ENCODE peak calls at places on chromosome 6, in nine cellular contexts. K is astrocyte of the cerebellum, T is lower leg skin, O is Peyer's patch, W is hepatocyte, M is breast epithelium, V is choroid plexus epithelial cell, N is esophagus muscularis mucosa, U is AG10803. P is an unnamed sample.

GRCh38 chr6:48213076-48213788 is 102.2 kb upstream of the PTCHD4 start:
- DNase-seq in K (no peak), T (no peak), O (no peak), W (no peak), M (no peak), V (no peak), N (no peak), U (no peak), P (no peak)

GRCh38 chr6:170174124-170174770 is 116.6 kb downstream of the DLL1 start:
- DNase-seq in K (no peak), T (peak), O (no peak), W (no peak), M (no peak), V (no peak), N (peak), U (no peak), P (no peak)

GRCh38 chr6:138012682-138013081 is 94.5 kb downstream of the PERP start:
- DNase-seq in K (no peak), T (no peak), O (no peak), W (no peak), M (no peak), V (no peak), N (peak), U (no peak), P (no peak)

GRCh38 chr6:13488015-13488895 is 855 bp upstream of the GFOD1 start:
- DNase-seq in K (no peak), T (peak), O (peak), W (peak), M (no peak), V (peak), N (no peak), U (peak), P (peak)

GRCh38 chr6:154450498-154450897 is 60.0 kb downstream of the CNKSR3 start:
- DNase-seq in K (no peak), T (no peak), O (no peak), W (no peak), M (no peak), V (no peak), N (no peak), U (no peak), P (no peak)

GRCh38 chr6:35177586-35177985 is 36.2 kb upstream of the SCUBE3 start:
- DNase-seq in K (no peak), T (peak), O (no peak), W (no peak), M (no peak), V (no peak), N (no peak), U (peak), P (peak)

GRCh38 chr6:17965397-17965796 is 22.0 kb downstream of the KIF13A start:
- DNase-seq in K (no peak), T (no peak), O (no peak), W (no peak), M (no peak), V (peak), N (no peak), U (peak), P (peak)

GRCh38 chr6:108658174-108658573 is 97.5 kb downstream of the FOXO3 start:
- DNase-seq in K (no peak), T (no peak), O (no peak), W (no peak), M (no peak), V (no peak), N (no peak), U (no peak), P (no peak)

GRCh38 chr6:98260382-98260781 is 574.0 kb upstream of the POU3F2 start:
- DNase-seq in K (no peak), T (no peak), O (no peak), W (no peak), M (no peak), V (no peak), N (no peak), U (no peak), P (no peak)

GRCh38 chr6:127900935-127901334 is at the start of gene THEMIS:
- DNase-seq in K (no peak), T (no peak), O (peak), W (no peak), M (no peak), V (no peak), N (no peak), U (no peak), P (no peak)

GRCh38 chr6:147506704-147507114 is 1.8 kb upstream of the SAMD5 start:
- DNase-seq in K (no peak), T (peak), O (no peak), W (peak), M (peak), V (peak), N (no peak), U (peak), P (peak)

GRCh38 chr6:37990762-37991525 is 171.4 kb downstream of the ZFAND3 start:
- DNase-seq in K (peak), T (no peak), O (no peak), W (peak), M (no peak), V (peak), N (no peak), U (peak), P (peak)

GRCh38 chr6:87012035-87012434 is 74.7 kb downstream of the HTR1E start:
- DNase-seq in K (no peak), T (no peak), O (no peak), W (no peak), M (no peak), V (no peak), N (no peak), U (no peak), P (no peak)

GRCh38 chr6:130365166-130366010 is 429 bp upstream of the TMEM200A start:
- DNase-seq in K (peak), T (peak), O (peak), W (peak), M (peak), V (peak), N (peak), U (peak), P (peak)

GRCh38 chr6:113381957-113382356 is 475.2 kb upstream of the MARCKS start:
- DNase-seq in K (peak), T (no peak), O (no peak), W (no peak), M (peak), V (peak), N (no peak), U (peak), P (peak)

GRCh38 chr6:113856571-113857564 is at the start of gene MARCKS:
- DNase-seq in K (peak), T (peak), O (peak), W (peak), M (peak), V (peak), N (no peak), U (peak), P (peak)

GRCh38 chr6:85460154-85460950 is 10.5 kb downstream of the NT5E start:
- DNase-seq in K (no peak), T (no peak), O (no peak), W (no peak), M (no peak), V (peak), N (no peak), U (no peak), P (peak)

GRCh38 chr6:111411978-111412574 is 70.9 kb downstream of the REV3L start:
- DNase-seq in K (no peak), T (no peak), O (no peak), W (no peak), M (no peak), V (no peak), N (no peak), U (no peak), P (no peak)

GRCh38 chr6:125220712-125221111 is 67.1 kb downstream of the TPD52L1 start:
- DNase-seq in K (no peak), T (no peak), O (no peak), W (peak), M (peak), V (no peak), N (no peak), U (peak), P (no peak)

GRCh38 chr6:26493258-26493657 is 6.8 kb upstream of the BTN1A1 start:
- DNase-seq in K (no peak), T (no peak), O (no peak), W (no peak), M (no peak), V (peak), N (no peak), U (peak), P (peak)

GRCh38 chr6:52546678-52547077 is 30.2 kb downstream of the TRAM2 start:
- DNase-seq in K (no peak), T (peak), O (no peak), W (no peak), M (no peak), V (no peak), N (no peak), U (no peak), P (no peak)

GRCh38 chr6:2949536-2950083 is 21.8 kb downstream of the SERPINB6 start:
- DNase-seq in K (no peak), T (peak), O (no peak), W (no peak), M (no peak), V (no peak), N (no peak), U (no peak), P (no peak)

GRCh38 chr6:45001663-45002062 is 326.5 kb upstream of the RUNX2 start:
- DNase-seq in K (no peak), T (no peak), O (no peak), W (no peak), M (no peak), V (no peak), N (no peak), U (peak), P (no peak)

GRCh38 chr6:7144810-7145209 is 37.0 kb downstream of the RREB1 start:
- DNase-seq in K (no peak), T (no peak), O (no peak), W (no peak), M (no peak), V (no peak), N (no peak), U (no peak), P (no peak)

GRCh38 chr6:154888896-154889295 is 106.2 kb upstream of the TIAM2 start:
- DNase-seq in K (no peak), T (no peak), O (no peak), W (no peak), M (no peak), V (no peak), N (peak), U (no peak), P (no peak)

DNA sequence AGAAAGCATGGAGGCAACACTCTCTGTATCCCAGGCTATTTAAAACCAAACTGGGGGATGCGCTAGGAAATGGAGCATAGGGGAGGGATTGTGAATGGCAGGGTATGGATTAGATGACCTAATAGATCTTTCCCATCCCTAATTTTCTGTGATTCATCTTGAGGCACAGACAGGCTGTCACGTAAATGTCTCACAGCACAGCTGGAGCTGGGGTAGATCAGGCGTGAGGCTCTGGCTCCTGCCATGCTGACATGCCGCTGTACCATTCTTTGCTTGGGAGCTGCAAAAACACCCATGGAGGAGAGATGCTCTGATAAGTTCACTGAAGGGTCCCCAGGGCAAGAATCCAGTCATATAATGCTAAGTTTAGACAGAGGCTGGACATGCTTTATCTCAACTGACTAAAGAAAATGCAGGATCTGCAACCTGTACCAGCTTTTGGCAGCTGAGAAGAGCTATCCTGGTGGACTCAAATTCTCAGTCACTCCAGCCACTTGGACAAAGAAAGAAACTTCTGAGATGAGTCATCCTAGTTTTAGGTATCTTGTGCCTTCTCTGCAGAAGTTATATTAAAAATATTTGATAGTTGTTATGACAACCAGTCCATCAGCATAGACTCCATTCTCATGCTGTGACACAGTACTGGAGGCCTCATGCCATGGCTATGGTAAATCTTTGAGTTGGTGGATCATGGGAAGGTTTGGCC is 185.1 kb upstream of the RAB32 start:
- DNase-seq in K (no peak), T (no peak), O (no peak), W (no peak), M (no peak), V (peak), N (no peak), U (peak), P (peak)
- H3K4me3 ChIP-seq in K (peak), T (no peak), O (no peak), W (no peak), M (no peak), V (peak), N (no peak), U (peak), P (no peak)

DNA sequence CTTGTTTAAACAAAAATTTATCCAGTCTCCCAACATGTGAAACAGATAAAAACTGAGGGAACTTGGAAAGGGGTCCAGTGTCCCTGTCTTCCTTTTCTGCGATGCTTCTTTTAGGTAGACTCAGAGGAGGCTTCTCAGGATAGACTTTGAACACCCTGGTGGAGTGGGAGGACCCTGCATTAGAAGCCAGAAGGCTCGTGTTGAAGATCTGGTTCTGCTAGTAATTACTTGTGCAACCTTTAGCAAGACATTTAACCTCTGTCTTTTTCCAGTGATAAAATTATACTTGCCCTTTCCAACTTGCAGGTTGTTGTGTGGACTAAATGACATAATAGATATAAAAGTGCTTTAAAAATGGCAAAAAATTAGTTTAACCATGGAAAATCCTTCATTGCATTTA is 67.1 kb upstream of the PREP start:
- DNase-seq in K (no peak), T (no peak), O (no peak), W (peak), M (no peak), V (no peak), N (no peak), U (no peak), P (no peak)
- TF ChIP-seq CTCF in K (no peak), T (no peak), O (no peak), W (no peak), M (no peak), V (no peak), N (no peak), U (no peak), P (no peak)

GRCh38 chr6:31579546-31580445 is 2.4 kb downstream of the LTB start:
- DNase-seq in K (no peak), T (peak), O (no peak), W (no peak), M (no peak), V (no peak), N (no peak), U (no peak), P (no peak)
- H3K4me3 ChIP-seq in K (no peak), T (no peak), O (peak), W (no peak), M (peak), V (no peak), N (no peak), U (no peak), P (no peak)

GRCh38 chr6:28980797-28981390 is 24.2 kb downstream of the ZNF311 start:
- DNase-seq in K (peak), T (no peak), O (peak), W (peak), M (peak), V (peak), N (no peak), U (peak), P (peak)
- TF ChIP-seq CTCF in K (peak), T (no peak), O (no peak), W (peak), M (peak), V (peak), N (peak), U (peak), P (peak)

DNA sequence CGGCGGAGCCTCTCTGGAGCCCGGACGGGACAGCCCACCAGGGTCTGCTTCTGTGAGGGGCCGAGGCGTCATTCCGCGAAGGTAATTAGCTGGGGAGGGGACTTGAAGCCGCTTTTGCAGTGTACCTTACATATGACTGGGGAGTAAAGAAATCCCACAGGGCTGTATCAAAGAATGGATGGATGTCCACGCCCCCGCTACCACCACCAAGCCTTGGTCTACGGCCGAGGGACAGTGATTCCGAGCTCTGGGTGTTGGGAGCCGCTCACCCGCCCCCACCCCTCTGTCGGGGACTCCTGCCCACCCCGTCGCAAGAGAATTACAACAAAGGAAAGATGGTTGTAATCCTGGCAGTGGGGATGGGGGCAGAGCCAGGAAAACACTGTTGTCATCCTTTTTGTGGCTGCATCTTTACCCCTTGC is 767 bp upstream of the FBXO30 start:
- DNase-seq in K (no peak), T (no peak), O (no peak), W (peak), M (no peak), V (peak), N (no peak), U (peak), P (peak)
- H3K4me3 ChIP-seq in K (peak), T (peak), O (peak), W (peak), M (peak), V (peak), N (peak), U (peak), P (peak)

GRCh38 chr6:168615837-168616236 is 174.9 kb downstream of the SMOC2 start:
- DNase-seq in K (no peak), T (peak), O (no peak), W (no peak), M (no peak), V (no peak), N (no peak), U (no peak), P (no peak)

GRCh38 chr6:168619560-168620314 is 178.8 kb downstream of the SMOC2 start:
- DNase-seq in K (no peak), T (no peak), O (no peak), W (no peak), M (no peak), V (no peak), N (no peak), U (no peak), P (no peak)

GRCh38 chr6:168612586-168612985 is 171.6 kb downstream of the SMOC2 start:
- DNase-seq in K (no peak), T (no peak), O (no peak), W (no peak), M (no peak), V (no peak), N (no peak), U (no peak), P (no peak)

GRCh38 chr6:168618546-168619315 is 177.7 kb downstream of the SMOC2 start:
- DNase-seq in K (no peak), T (no peak), O (no peak), W (no peak), M (no peak), V (no peak), N (no peak), U (no peak), P (no peak)

DNA sequence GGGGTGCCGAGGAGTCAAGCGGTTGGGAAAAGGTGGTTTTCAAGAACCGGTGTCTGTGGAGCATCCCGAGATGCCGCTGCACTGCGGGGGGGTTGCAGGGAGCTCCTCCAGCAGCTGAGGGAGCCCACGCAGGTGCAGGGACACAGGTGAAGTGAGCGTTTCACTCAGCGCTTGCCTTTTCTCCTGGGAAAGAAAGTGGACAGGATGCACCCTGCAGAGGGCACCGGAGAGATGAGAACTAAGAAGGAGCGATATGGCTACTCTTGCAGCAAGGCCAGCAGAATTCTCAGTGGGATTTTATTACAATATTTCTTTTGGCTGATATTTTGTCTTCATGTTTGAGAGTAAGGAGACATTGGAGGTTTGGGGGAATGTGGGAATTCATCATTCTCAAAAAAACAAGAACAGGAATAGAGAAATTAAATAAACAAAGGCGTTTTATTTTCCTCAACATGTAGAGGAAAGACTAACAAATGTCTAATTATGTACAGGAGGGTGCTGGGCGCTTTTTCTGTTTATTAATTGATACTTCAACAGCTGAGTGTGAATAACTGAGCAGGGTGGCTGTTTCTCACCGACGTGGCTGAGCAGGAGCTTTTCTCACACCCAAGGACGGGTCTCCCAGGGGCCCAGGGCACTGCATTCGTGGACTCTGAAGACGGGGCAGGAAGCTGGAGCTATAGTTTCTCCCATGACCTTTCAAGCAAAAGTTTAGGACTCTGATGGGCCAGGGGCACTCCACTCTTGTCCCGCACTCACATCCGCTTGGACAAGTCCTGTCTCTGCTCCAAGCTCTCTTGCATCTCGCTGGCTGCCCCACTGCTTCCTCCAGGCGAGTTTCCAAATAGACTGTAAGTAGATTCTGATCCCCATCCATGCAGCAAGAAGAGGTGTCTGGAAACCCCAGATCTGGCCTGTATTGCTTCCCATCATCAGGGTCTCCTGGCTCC is 176.1 kb downstream of the SMOC2 start:
- DNase-seq in K (no peak), T (peak), O (no peak), W (peak), M (no peak), V (peak), N (no peak), U (no peak), P (peak)
- TF ChIP-seq CTCF in K (no peak), T (no peak), O (no peak), W (peak), M (no peak), V (no peak), N (peak), U (no peak), P (no peak)

GRCh38 chr6:84422380-84422968 is 195.0 kb upstream of the CEP162 start:
- DNase-seq in K (peak), T (no peak), O (no peak), W (peak), M (no peak), V (peak), N (no peak), U (no peak), P (peak)
- H3K4me3 ChIP-seq in K (no peak), T (no peak), O (no peak), W (no peak), M (no peak), V (peak), N (no peak), U (no peak), P (no peak)